ENCODE peak calls at places on chromosome 14, in four cellular contexts. Q, V, E and B are unnamed samples.

GRCh38 chr14:64715628-64716412 is 11.6 kb downstream of the PLEKHG3 start:
- DNase-seq in E (no peak), V (no peak), Q (no peak), B (no peak)

GRCh38 chr14:104600141-104600643 is 4.4 kb downstream of the TMEM179 start:
- DNase-seq in Q (no peak), V (no peak), E (no peak), B (peak)

GRCh38 chr14:23174266-23174665 is 9.2 kb downstream of the SLC7A8 start:
- DNase-seq in Q (peak), V (no peak), E (no peak), B (no peak)

GRCh38 chr14:64233791-64234190 is 60.4 kb downstream of the ESR2 start:
- DNase-seq in V (no peak), Q (peak), E (no peak), B (no peak)

GRCh38 chr14:62213516-62213915 is 451.3 kb downstream of the SNAPC1 start:
- DNase-seq in V (peak), Q (peak), E (peak), B (no peak)

GRCh38 chr14:58426819-58427288 is 477 bp downstream of the TIMM9 start:
- DNase-seq in E (no peak), V (peak), Q (peak), B (peak)

GRCh38 chr14:75578786-75579781 is 664 bp downstream of the FLVCR2 start:
- DNase-seq in E (no peak), V (no peak), Q (peak), B (peak)

GRCh38 chr14:90839024-90839888 is 23.0 kb upstream of the TTC7B start:
- DNase-seq in Q (peak), E (no peak), V (no peak), B (no peak)

GRCh38 chr14:61099221-61099835 is 118.3 kb downstream of the SLC38A6 start:
- DNase-seq in V (no peak), Q (peak), E (no peak), B (no peak)

GRCh38 chr14:99481745-99482099 is 513 bp downstream of the CCNK start:
- DNase-seq in V (peak), Q (peak), E (peak), B (no peak)

GRCh38 chr14:102903248-102903888 is 19.1 kb upstream of the AMN start:
- DNase-seq in Q (no peak), E (no peak), V (no peak), B (no peak)

GRCh38 chr14:102900631-102901571 is 21.6 kb upstream of the AMN start:
- DNase-seq in V (peak), Q (no peak), E (no peak), B (no peak)

GRCh38 chr14:102902086-102902485 is 20.4 kb upstream of the AMN start:
- DNase-seq in V (no peak), E (no peak), Q (no peak), B (no peak)

GRCh38 chr14:102902523-102903247 is 19.8 kb upstream of the AMN start:
- DNase-seq in Q (no peak), V (peak), E (no peak), B (no peak)

DNA sequence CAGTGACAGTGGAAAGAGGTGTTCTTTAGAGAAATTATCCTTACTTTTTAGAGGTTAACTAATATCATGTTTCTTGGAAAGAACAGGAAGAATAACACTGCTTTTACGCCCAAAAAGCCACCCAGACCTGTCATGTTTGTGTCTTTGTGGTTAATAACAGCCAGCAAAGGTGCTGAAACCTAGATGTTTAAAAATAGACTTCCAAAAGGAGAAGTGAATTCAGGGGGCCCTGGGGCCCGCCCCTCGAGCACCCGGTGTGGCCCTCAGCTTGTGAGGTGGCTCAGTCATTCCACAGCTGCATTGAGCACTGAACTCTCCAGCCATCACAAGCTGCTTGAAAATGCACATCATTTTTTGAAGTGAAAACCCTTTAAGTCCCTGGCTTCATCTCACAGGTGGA is 20.8 kb upstream of the AMN start:
- DNase-seq in V (no peak), E (no peak), Q (no peak), B (no peak)
- H3K4me3 ChIP-seq in V (no peak), E (no peak), Q (no peak), B (no peak)

GRCh38 chr14:89619616-89620273 is 202.7 kb upstream of the FOXN3 start:
- DNase-seq in Q (no peak), E (no peak), V (no peak), B (no peak)
- H3K4me3 ChIP-seq in Q (peak), E (peak), V (peak), B (peak)

DNA sequence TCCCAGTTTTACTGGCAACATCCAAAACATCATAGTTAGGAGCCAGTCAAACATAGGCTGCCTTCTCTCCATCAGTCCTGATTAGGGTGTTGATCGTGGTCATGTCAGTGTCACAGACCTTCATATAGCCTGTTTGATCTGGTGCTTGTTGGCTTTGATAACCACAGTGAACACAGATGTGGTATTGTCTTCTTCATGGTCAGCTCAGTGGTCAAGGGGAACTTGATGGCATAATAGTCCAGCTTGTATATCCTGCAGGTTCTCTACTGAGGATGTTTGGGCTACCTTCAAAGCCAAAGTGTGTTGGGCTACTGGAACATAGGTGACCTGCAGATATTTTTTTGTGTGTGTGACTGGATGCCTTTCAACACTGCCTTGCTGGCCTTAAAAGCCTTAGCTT is 21.7 kb downstream of the PRORP start:
- DNase-seq in Q (no peak), E (no peak), V (no peak), B (no peak)
- H3K4me3 ChIP-seq in Q (no peak), E (no peak), V (no peak), B (no peak)

GRCh38 chr14:102922490-102923200 is at the start of gene AMN:
- DNase-seq in V (no peak), Q (no peak), E (no peak), B (no peak)
- H3K4me3 ChIP-seq in V (no peak), Q (peak), E (no peak), B (no peak)

GRCh38 chr14:68262567-68262966 is 443.0 kb downstream of the RAD51B start:
- DNase-seq in Q (no peak), E (no peak), V (no peak), B (no peak)

GRCh38 chr14:68257969-68258368 is 438.4 kb downstream of the RAD51B start:
- DNase-seq in V (no peak), E (no peak), Q (no peak), B (no peak)

GRCh38 chr14:68263563-68264350 is 444.2 kb downstream of the RAD51B start:
- DNase-seq in Q (peak), E (no peak), V (no peak), B (no peak)

GRCh38 chr14:68260121-68260520 is 440.5 kb downstream of the RAD51B start:
- DNase-seq in E (no peak), V (no peak), Q (no peak), B (no peak)

GRCh38 chr14:68261092-68261842 is 441.7 kb downstream of the RAD51B start:
- DNase-seq in E (no peak), V (no peak), Q (no peak), B (no peak)
- H3K4me3 ChIP-seq in E (no peak), V (no peak), Q (no peak), B (no peak)